ENCODE peak calls at places on chromosomes 5 and 9, in ten cellular contexts. O is kidney; N is fibroblast of the conjunctiva; Z is HT-29; M is CD4-positive, alpha-beta memory T cell; S is skeletal muscle cell; H is iPS DF 6.9; L is posterior vena cava; E is H9; B is sciatic nerve. F is an unnamed sample.

GRCh38 chr9:82406714-82407113 is 418.1 kb downstream of the SPATA31D1 start:
- DNase-seq in O (no peak), N (no peak), Z (no peak), M (no peak), S (no peak), H (no peak), L (no peak), E (no peak), B (no peak), F (no peak)

GRCh38 chr5:72015103-72015548 is 92.1 kb upstream of the MAP1B start:
- DNase-seq in O (peak), N (no peak), Z (peak), M (no peak), S (peak), H (no peak), L (no peak), E (no peak), B (peak), F (no peak)

GRCh38 chr5:82659114-82659513 is 381.0 kb upstream of the RPS23 start:
- DNase-seq in O (no peak), N (no peak), Z (no peak), M (no peak), S (no peak), H (no peak), L (no peak), E (no peak), B (no peak), F (no peak)

GRCh38 chr9:99353408-99353807 is 131.3 kb downstream of the SEC61B start:
- DNase-seq in O (no peak), N (peak), Z (no peak), M (no peak), S (peak), H (no peak), L (no peak), E (no peak), B (no peak), F (no peak)

GRCh38 chr9:107260437-107261081 is 22.5 kb upstream of the RAD23B start:
- DNase-seq in O (no peak), N (no peak), Z (no peak), M (no peak), S (no peak), H (no peak), L (no peak), E (no peak), B (no peak), F (no peak)

GRCh38 chr5:2330325-2330724 is 421.2 kb downstream of the IRX2 start:
- DNase-seq in O (no peak), N (no peak), Z (no peak), M (no peak), S (no peak), H (no peak), L (no peak), E (no peak), B (no peak), F (no peak)

GRCh38 chr9:91196103-91196761 is 165.5 kb downstream of the AUH start:
- DNase-seq in O (peak), N (no peak), Z (no peak), M (no peak), S (no peak), H (no peak), L (no peak), E (no peak), B (no peak), F (no peak)

GRCh38 chr5:134177197-134178171 is 734 bp upstream of the SKP1 start:
- DNase-seq in O (peak), N (peak), Z (peak), M (no peak), S (no peak), H (no peak), L (no peak), E (peak), B (peak), F (no peak)

GRCh38 chr5:137565450-137565849 is 66.3 kb upstream of the SPOCK1 start:
- DNase-seq in O (no peak), N (no peak), Z (no peak), M (no peak), S (peak), H (no peak), L (no peak), E (no peak), B (no peak), F (no peak)

GRCh38 chr9:84670106-84670800 is 724 bp downstream of the NTRK2 start:
- DNase-seq in O (peak), N (no peak), Z (no peak), M (no peak), S (no peak), H (no peak), L (peak), E (peak), B (peak), F (no peak)

GRCh38 chr5:64766105-64766504 is 2.4 kb downstream of the SREK1IP1 start:
- DNase-seq in O (no peak), N (no peak), Z (no peak), M (no peak), S (no peak), H (no peak), L (no peak), E (no peak), B (no peak), F (no peak)

GRCh38 chr9:98579700-98580099 is 129.0 kb downstream of the GABBR2 start:
- DNase-seq in O (no peak), N (no peak), Z (no peak), M (no peak), S (no peak), H (no peak), L (no peak), E (no peak), B (no peak), F (no peak)

GRCh38 chr9:6782981-6783380 is 25.2 kb downstream of the KDM4C start:
- DNase-seq in O (no peak), N (no peak), Z (no peak), M (no peak), S (no peak), H (no peak), L (no peak), E (no peak), B (no peak), F (no peak)

GRCh38 chr5:9562101-9562500 is 16.2 kb upstream of the SEMA5A start:
- DNase-seq in O (no peak), N (no peak), Z (no peak), M (no peak), S (no peak), H (no peak), L (no peak), E (peak), B (no peak), F (no peak)

GRCh38 chr5:115497200-115497599 is 47.4 kb downstream of the FEM1C start:
- DNase-seq in O (no peak), N (no peak), Z (no peak), M (no peak), S (no peak), H (no peak), L (no peak), E (no peak), B (no peak), F (no peak)

GRCh38 chr5:56088967-56089829 is 94.4 kb upstream of the IL6ST start:
- DNase-seq in O (no peak), N (no peak), Z (no peak), M (no peak), S (no peak), H (no peak), L (no peak), E (no peak), B (no peak), F (no peak)

GRCh38 chr5:40736103-40736875 is 19.5 kb downstream of the TTC33 start:
- DNase-seq in O (no peak), N (peak), Z (peak), M (peak), S (no peak), H (no peak), L (no peak), E (no peak), B (no peak), F (no peak)

GRCh38 chr5:150317048-150318003 is 14.6 kb upstream of the ARSI start:
- DNase-seq in O (peak), N (peak), Z (no peak), M (no peak), S (peak), H (no peak), L (peak), E (peak), B (no peak), F (no peak)

GRCh38 chr5:151772029-151772867 is 494 bp downstream of the G3BP1 start:
- DNase-seq in O (peak), N (no peak), Z (peak), M (peak), S (no peak), H (no peak), L (peak), E (peak), B (peak), F (peak)

GRCh38 chr5:149837680-149838269 is 106.8 kb downstream of the PDE6A start:
- DNase-seq in O (no peak), N (peak), Z (peak), M (no peak), S (no peak), H (peak), L (peak), E (peak), B (peak), F (no peak)

GRCh38 chr5:156675402-156675801 is 174.7 kb upstream of the PPP1R2B start:
- DNase-seq in O (no peak), N (no peak), Z (no peak), M (no peak), S (no peak), H (no peak), L (no peak), E (no peak), B (no peak), F (no peak)

GRCh38 chr9:93305497-93306020 is 121.6 kb downstream of the WNK2 start:
- DNase-seq in O (no peak), N (no peak), Z (no peak), M (no peak), S (no peak), H (no peak), L (peak), E (peak), B (peak), F (peak)

GRCh38 chr9:128339761-128340690 is at the start of gene SLC27A4:
- DNase-seq in O (peak), N (peak), Z (peak), M (peak), S (no peak), H (peak), L (peak), E (peak), B (peak), F (peak)

GRCh38 chr9:133115604-133116345 is 5.3 kb downstream of the RALGDS start:
- DNase-seq in O (peak), N (no peak), Z (no peak), M (no peak), S (no peak), H (no peak), L (peak), E (no peak), B (no peak), F (no peak)

GRCh38 chr9:98805506-98806272 is 1.8 kb upstream of the GALNT12 start:
- DNase-seq in O (no peak), N (peak), Z (peak), M (no peak), S (peak), H (no peak), L (peak), E (no peak), B (no peak), F (no peak)